ENCODE peak calls at places on chromosomes 2 and 18, in four cellular contexts. Q, I, G and F are unnamed samples. For H3K27me3, the result is how much of the 10 kb centered on the place peaks cover.

GRCh38 chr2:144516417-144516980 is 3.4 kb downstream of the ZEB2 start:
- DNase-seq in Q (no peak), I (no peak), G (no peak), F (no peak)

GRCh38 chr18:13235981-13236380 is 17.4 kb downstream of the LDLRAD4 start:
- DNase-seq in Q (no peak), I (no peak), G (no peak), F (no peak)

GRCh38 chr2:46826898-46827245 is 88.7 kb downstream of the MCFD2 start:
- DNase-seq in Q (peak), I (no peak), G (no peak), F (no peak)

GRCh38 chr2:28342081-28342967 is 50.3 kb upstream of the FOSL2 start:
- DNase-seq in Q (no peak), I (no peak), G (no peak), F (no peak)

GRCh38 chr2:238965371-238966273 is 117.7 kb downstream of the TWIST2 start:
- DNase-seq in Q (no peak), I (no peak), G (no peak), F (no peak)

GRCh38 chr2:217612920-217613319 is 389.9 kb downstream of the TNS1 start:
- DNase-seq in Q (no peak), I (no peak), G (no peak), F (no peak)

GRCh38 chr18:79424880-79425572 is 29.3 kb downstream of the NFATC1 start:
- DNase-seq in Q (no peak), I (no peak), G (no peak), F (no peak)

GRCh38 chr18:58221060-58221725 is 177.2 kb downstream of the NEDD4L start:
- DNase-seq in Q (peak), I (no peak), G (no peak), F (no peak)

GRCh38 chr2:177676636-177677035 is 284.1 kb downstream of the AGPS start:
- DNase-seq in Q (no peak), I (no peak), G (no peak), F (no peak)

GRCh38 chr2:127573771-127574170 is 38.3 kb downstream of the MYO7B start:
- DNase-seq in Q (no peak), I (no peak), G (no peak), F (no peak)

GRCh38 chr18:77622009-77622692 is 372.5 kb downstream of the GALR1 start:
- DNase-seq in Q (peak), I (no peak), G (no peak), F (no peak)

GRCh38 chr2:1168856-1169255 is 218.2 kb downstream of the SNTG2 start:
- DNase-seq in Q (no peak), I (no peak), G (no peak), F (no peak)

GRCh38 chr2:45024600-45025291 is 15.5 kb upstream of the SIX2 start:
- DNase-seq in Q (no peak), I (no peak), G (no peak), F (no peak)

GRCh38 chr2:129888896-129889295 is 90.6 kb upstream of the RAB6C start:
- DNase-seq in Q (no peak), I (no peak), G (no peak), F (no peak)

GRCh38 chr18:3616744-3617143 is 166.8 kb downstream of the TGIF1 start:
- DNase-seq in Q (no peak), I (no peak), G (no peak), F (no peak)

GRCh38 chr2:60051991-60052390 is 501.5 kb downstream of the BCL11A start:
- DNase-seq in Q (no peak), I (no peak), G (no peak), F (no peak)
- H3K4me3 ChIP-seq in Q (no peak), I (no peak), G (no peak), F (no peak)

GRCh38 chr18:45340884-45341283 is 274.4 kb upstream of the SLC14A2 start:
- DNase-seq in Q (no peak), I (no peak), G (no peak), F (no peak)
- H3K27ac ChIP-seq in Q (no peak), I (no peak), G (no peak), F (no peak)

GRCh38 chr2:205017381-205017780 is 472.1 kb downstream of the PARD3B start:
- DNase-seq in Q (no peak), I (no peak), G (no peak), F (no peak)
- H3K27me3 ChIP-seq in Q (under half), I (under half), G (under half), F (under half)

GRCh38 chr2:188787002-188787660 is 187.0 kb upstream of the COL3A1 start:
- DNase-seq in Q (no peak), I (no peak), G (no peak), F (no peak)
- H3K4me3 ChIP-seq in Q (no peak), I (no peak), G (no peak), F (no peak)